ENCODE peak calls at places on chromosomes 3 and 15, in six cellular contexts. O is psoas muscle, X is heart left ventricle, Y is astrocyte of the spinal cord, R is esophagus muscularis mucosa, B is prostate gland. T is an unnamed sample.

GRCh38 chr3:195807681-195808121 is 4.0 kb downstream of the MUC4 start:
- DNase-seq in X (no peak), R (no peak), O (no peak), B (no peak), Y (no peak), T (no peak)

GRCh38 chr3:108342829-108343478 is 46.6 kb downstream of the HHLA2 start:
- DNase-seq in R (no peak), Y (peak), B (no peak), X (no peak), O (no peak), T (no peak)

GRCh38 chr3:25594007-25594502 is 70.7 kb downstream of the TOP2B start:
- DNase-seq in Y (peak), B (no peak), X (no peak), O (no peak), R (no peak), T (no peak)

GRCh38 chr3:130395916-130396315 is 50.4 kb downstream of the COL6A5 start:
- DNase-seq in Y (peak), R (peak), O (no peak), X (no peak), B (no peak), T (peak)

GRCh38 chr3:53571264-53571663 is 76.9 kb downstream of the CACNA1D start:
- DNase-seq in X (no peak), R (no peak), B (peak), Y (no peak), O (no peak), T (no peak)

GRCh38 chr3:129518048-129518570 is 10.3 kb upstream of the RHO start:
- DNase-seq in X (no peak), O (no peak), B (no peak), R (no peak), Y (no peak), T (no peak)

GRCh38 chr3:71584216-71585061 is 911 bp upstream of the FOXP1 start:
- DNase-seq in R (peak), O (peak), X (peak), Y (peak), B (peak), T (no peak)

GRCh38 chr3:194871864-194872668 is 186.4 kb downstream of the FAM43A start:
- DNase-seq in Y (peak), R (no peak), X (no peak), B (no peak), O (no peak), T (no peak)

GRCh38 chr3:12139111-12139511 is 19.6 kb downstream of the TIMP4 start:
- DNase-seq in O (no peak), B (no peak), X (peak), Y (peak), R (no peak), T (no peak)

GRCh38 chr3:120450261-120450913 is 405 bp downstream of the FSTL1 start:
- DNase-seq in B (peak), R (no peak), Y (peak), X (peak), O (peak), T (no peak)

GRCh38 chr15:66433726-66434125 is 47.0 kb downstream of the MAP2K1 start:
- DNase-seq in O (no peak), R (no peak), B (no peak), X (no peak), Y (no peak), T (no peak)

GRCh38 chr15:88450125-88450798 is 16.9 kb downstream of the MRPL46 start:
- DNase-seq in O (peak), X (peak), B (peak), R (peak), Y (peak), T (no peak)

GRCh38 chr15:31489281-31489680 is 162.6 kb downstream of the KLF13 start:
- DNase-seq in O (no peak), Y (no peak), B (no peak), R (peak), X (no peak), T (no peak)

GRCh38 chr15:98177950-98178848 is 217.7 kb downstream of the ARRDC4 start:
- DNase-seq in B (peak), X (no peak), R (no peak), O (no peak), Y (peak), T (peak)

GRCh38 chr15:29844290-29844903 is 22.1 kb upstream of the TJP1 start:
- DNase-seq in O (no peak), R (no peak), X (no peak), B (no peak), Y (peak), T (no peak)

GRCh38 chr15:77607111-77607893 is 25.4 kb downstream of the LINGO1 start:
- DNase-seq in B (no peak), O (no peak), R (no peak), Y (no peak), X (peak), T (no peak)

GRCh38 chr3:100913870-100914654 is 79.2 kb downstream of the ABI3BP start:
- DNase-seq in B (no peak), X (no peak), R (no peak), Y (peak), O (no peak), T (peak)

GRCh38 chr3:102301155-102301554 is 133.7 kb upstream of the ZPLD1 start:
- DNase-seq in B (no peak), O (no peak), R (no peak), X (no peak), Y (peak), T (no peak)

GRCh38 chr3:128226794-128227399 is 73.6 kb downstream of the EEFSEC start:
- DNase-seq in Y (peak), X (no peak), R (no peak), O (peak), B (no peak), T (no peak)

GRCh38 chr3:112199622-112200316 is 66.7 kb upstream of the GCSAM start:
- DNase-seq in X (no peak), B (no peak), R (no peak), O (no peak), Y (peak), T (peak)

GRCh38 chr15:25860885-25861866 is 2.0 kb downstream of the ATP10A start:
- DNase-seq in R (no peak), Y (no peak), X (no peak), O (no peak), B (no peak), T (no peak)

GRCh38 chr15:92095691-92096090 is 242.2 kb downstream of the SLCO3A1 start:
- DNase-seq in Y (no peak), R (no peak), X (no peak), O (no peak), B (no peak), T (no peak)

GRCh38 chr15:88990185-88990679 is 77.1 kb upstream of the MFGE8 start:
- DNase-seq in O (no peak), Y (no peak), X (no peak), B (no peak), R (no peak), T (no peak)

GRCh38 chr3:159766563-159767185 is 222.0 kb upstream of the IL12A start:
- DNase-seq in Y (peak), X (no peak), R (no peak), O (no peak), B (no peak), T (no peak)

GRCh38 chr15:38130739-38131498 is 121.7 kb upstream of the SPRED1 start:
- DNase-seq in R (peak), O (peak), Y (peak), B (peak), X (peak), T (peak)

GRCh38 chr15:74209560-74209958 is 7.0 kb upstream of the STRA6 start:
- DNase-seq in O (no peak), R (no peak), X (no peak), Y (no peak), B (no peak), T (no peak)

GRCh38 chr3:122356402-122356801 is 26.6 kb downstream of the MIX23 start:
- DNase-seq in R (no peak), O (no peak), X (no peak), Y (peak), B (peak), T (no peak)

GRCh38 chr3:138068579-138069174 is 46.7 kb downstream of the DZIP1L start:
- DNase-seq in B (peak), R (no peak), Y (peak), O (peak), X (peak), T (peak)

GRCh38 chr3:40847571-40847992 is 322.8 kb downstream of the ZNF621 start:
- DNase-seq in O (no peak), B (peak), R (no peak), Y (peak), X (peak), T (no peak)

GRCh38 chr3:46646700-46647099 is 34.4 kb downstream of the FAM240A start:
- DNase-seq in R (no peak), B (no peak), X (no peak), Y (peak), O (no peak), T (no peak)

GRCh38 chr15:29849716-29850115 is 27.4 kb upstream of the TJP1 start:
- DNase-seq in B (no peak), R (no peak), X (no peak), O (no peak), Y (no peak), T (no peak)

GRCh38 chr3:153209596-153209995 is 47.6 kb downstream of the RAP2B start:
- DNase-seq in O (peak), X (peak), B (no peak), R (no peak), Y (peak), T (peak)

GRCh38 chr15:100902436-100903190 is 16.5 kb upstream of the LRRK1 start:
- DNase-seq in X (peak), O (peak), B (peak), R (peak), Y (peak), T (no peak)

GRCh38 chr3:5022966-5023776 is 43.9 kb downstream of the BHLHE40 start:
- DNase-seq in B (no peak), O (peak), Y (peak), X (peak), R (no peak), T (peak)

GRCh38 chr3:159928071-159928491 is 60.6 kb upstream of the IL12A start:
- DNase-seq in Y (peak), B (no peak), O (no peak), R (peak), X (no peak), T (no peak)

GRCh38 chr3:71887256-71887655 is 102.3 kb upstream of the PROK2 start:
- DNase-seq in Y (no peak), R (no peak), X (no peak), B (no peak), O (no peak), T (no peak)

GRCh38 chr3:197501496-197501878 is 54.3 kb downstream of the BDH1 start:
- DNase-seq in Y (peak), R (no peak), B (no peak), O (no peak), X (no peak), T (no peak)

GRCh38 chr3:180466401-180467005 is 135.5 kb upstream of the TTC14 start:
- DNase-seq in B (no peak), R (no peak), X (no peak), Y (no peak), O (no peak), T (no peak)

GRCh38 chr15:90035835-90036220 is 34.7 kb downstream of the ZNF710 start:
- DNase-seq in X (peak), O (peak), Y (no peak), R (no peak), B (no peak), T (no peak)

GRCh38 chr3:56725175-56725574 is 42.1 kb upstream of the TASOR start:
- DNase-seq in R (no peak), O (no peak), B (no peak), X (no peak), Y (peak), T (no peak)

GRCh38 chr3:44092497-44092896 is 149.2 kb upstream of the TOPAZ1 start:
- DNase-seq in X (no peak), O (no peak), Y (no peak), R (no peak), B (no peak), T (no peak)
- TF ChIP-seq CTCF in X (no peak), O (no peak), Y (no peak), R (no peak), B (no peak), T (no peak)

GRCh38 chr15:39976291-39977274 is 42.7 kb downstream of the EIF2AK4 start:
- DNase-seq in R (no peak), X (peak), B (peak), O (peak), Y (peak), T (no peak)
- H3K4me3 ChIP-seq in R (peak), X (peak), B (peak), O (peak), Y (peak), T (peak)

DNA sequence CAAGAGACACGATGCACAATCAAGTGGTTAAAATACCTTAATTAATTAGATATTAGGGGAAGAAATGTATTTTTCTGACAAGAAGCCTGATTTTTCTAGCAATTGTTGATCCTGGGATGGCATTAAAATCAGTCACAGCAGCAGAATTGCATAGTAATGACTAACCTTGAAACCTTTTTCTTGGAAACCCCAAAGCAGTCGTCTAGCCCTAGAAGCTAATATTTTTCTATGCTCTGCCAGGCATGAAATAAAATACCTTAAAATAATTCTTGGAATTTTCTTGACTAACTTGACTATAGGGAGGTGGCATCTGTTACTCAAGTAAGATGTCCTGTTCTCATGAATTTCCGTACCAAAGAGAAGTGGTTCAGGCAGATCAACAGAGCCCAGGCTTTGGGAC is 204.1 kb downstream of the THRB start:
- DNase-seq in R (no peak), X (no peak), B (no peak), O (no peak), Y (no peak), T (no peak)
- TF ChIP-seq CTCF in R (no peak), X (no peak), B (no peak), O (no peak), Y (no peak), T (no peak)

DNA sequence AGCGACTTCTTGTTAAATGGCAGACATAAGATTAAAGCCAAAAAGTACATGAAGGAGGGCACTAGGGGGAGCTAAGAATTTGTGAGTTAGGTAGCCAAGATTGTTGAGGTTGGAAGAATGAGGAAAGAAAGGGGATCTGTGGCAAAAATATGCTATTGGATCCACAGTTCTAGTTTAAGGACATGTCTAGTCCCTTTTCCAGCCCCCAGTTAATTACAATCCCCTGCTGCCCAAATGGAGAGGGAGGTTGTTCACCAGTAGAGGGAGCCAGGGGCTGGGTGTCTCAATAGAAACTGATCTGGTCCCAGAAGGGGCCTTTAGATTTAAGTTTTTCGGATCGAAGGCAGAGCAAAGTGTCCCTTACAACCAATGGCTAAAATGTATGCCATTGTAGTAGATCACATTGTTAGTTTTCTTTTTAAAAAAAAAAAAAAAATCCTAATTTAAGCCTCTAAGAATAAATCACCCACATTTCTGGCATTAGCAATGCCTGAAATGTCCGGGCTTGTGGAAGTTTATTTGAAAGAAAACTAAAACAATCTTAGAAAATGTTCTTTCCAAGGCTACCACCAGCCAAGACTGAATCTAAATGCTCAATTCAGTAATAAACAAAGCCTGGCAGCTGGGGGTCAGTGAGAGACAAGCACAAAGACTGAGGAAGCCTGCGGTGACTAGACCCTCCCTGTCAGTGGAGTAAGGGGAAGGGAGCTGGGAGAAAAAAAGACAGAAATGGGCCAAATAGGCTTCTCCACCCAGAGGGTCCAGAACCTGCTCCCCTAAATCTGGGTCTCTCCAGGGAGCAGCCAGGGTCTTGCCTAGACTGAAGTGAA is 7.1 kb downstream of the COL8A1 start:
- DNase-seq in R (no peak), X (no peak), Y (peak), B (no peak), O (no peak), T (no peak)
- H3K4me3 ChIP-seq in R (no peak), X (no peak), Y (no peak), B (no peak), O (no peak), T (no peak)

DNA sequence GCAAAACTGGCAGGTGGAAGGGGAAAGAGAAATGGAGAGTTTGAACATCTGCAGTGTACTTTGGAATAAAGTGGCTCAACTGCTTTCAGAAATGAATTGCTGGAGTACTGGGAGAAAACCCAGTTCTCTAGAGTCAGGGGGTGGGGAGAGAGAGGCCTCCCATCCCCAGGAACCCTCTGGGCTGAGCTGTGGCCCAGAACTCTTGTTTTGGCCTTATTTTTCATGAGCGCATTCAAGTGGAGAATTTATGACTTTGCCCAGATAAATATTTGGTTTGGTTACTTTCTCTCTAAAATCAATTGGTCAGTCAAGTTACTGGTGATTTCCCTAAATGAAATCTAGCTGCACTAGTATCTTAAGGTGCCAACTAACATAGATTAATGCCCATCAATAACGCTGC is 28.7 kb upstream of the HACD2 start:
- DNase-seq in Y (no peak), X (no peak), R (no peak), B (no peak), O (no peak), T (no peak)
- TF ChIP-seq CTCF in Y (no peak), X (no peak), R (no peak), B (no peak), O (no peak), T (no peak)

DNA sequence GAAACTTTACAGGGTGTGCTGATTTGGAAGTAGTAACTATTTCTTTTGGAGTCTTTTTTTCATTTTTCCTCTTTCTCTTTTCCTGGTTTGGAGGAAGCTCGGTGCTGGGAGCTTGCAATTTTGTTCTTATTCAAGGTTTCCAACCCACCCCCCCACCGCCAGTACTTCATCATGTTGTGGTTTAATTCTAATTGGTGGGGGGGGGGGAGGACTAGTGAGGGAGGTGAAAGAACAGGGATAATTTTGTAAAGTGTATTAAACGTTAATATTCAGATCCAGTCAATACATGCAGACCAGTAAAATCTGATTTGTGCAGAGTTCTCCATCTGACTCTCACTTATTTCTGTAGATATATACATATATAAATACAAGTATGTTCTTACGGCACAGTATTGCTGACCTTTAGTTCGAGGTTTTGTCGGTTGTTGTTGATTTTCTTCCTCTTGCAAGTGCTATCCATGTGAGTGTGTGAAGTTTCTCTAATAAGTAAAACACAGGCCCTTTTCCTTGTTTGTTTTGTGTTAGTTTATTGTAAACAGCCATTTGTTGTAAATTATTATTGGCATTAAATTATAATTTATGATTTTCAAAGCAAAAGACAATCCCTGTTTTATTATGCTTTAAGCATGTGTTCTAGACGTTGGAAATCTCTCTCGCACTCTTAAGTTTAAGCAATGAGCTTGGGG is 9.3 kb downstream of the NR2F2 start:
- DNase-seq in B (no peak), Y (peak), O (no peak), X (no peak), R (peak), T (no peak)
- H3K4me3 ChIP-seq in B (peak), Y (peak), O (peak), X (peak), R (peak), T (peak)

DNA sequence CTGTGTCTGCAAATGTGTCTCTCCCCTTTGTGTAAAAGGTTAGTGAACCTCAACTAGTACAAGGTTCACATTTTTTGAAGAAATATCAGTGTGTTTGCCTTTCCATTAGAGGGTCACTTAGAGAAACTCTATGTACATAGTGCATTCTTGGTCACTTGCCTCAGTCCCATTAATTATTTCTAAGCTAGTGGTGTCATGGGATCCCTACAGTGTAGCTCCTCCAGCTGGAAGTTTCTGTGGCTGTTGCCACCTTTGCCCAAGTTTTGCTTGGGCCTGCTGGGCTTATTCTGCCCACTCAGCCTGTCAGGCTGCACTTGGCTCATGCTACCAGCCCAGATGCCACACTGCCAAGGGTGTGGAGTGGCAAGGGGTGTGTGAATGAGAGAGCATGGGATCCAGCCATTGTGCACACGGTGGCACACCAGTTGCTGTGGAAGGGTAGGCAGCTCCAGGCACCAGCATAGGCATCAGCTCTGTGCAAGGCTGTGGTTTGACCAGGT is 161.7 kb downstream of the ARPP21 start:
- DNase-seq in X (no peak), B (no peak), Y (no peak), O (no peak), R (no peak), T (peak)
- TF ChIP-seq CTCF in X (no peak), B (no peak), Y (no peak), O (no peak), R (no peak), T (no peak)

GRCh38 chr3:118029049-118029448 is 1005.6 kb downstream of the IGSF11 start:
- DNase-seq in B (no peak), R (no peak), Y (peak), O (no peak), X (no peak), T (no peak)
- H3K4me3 ChIP-seq in B (no peak), R (no peak), Y (no peak), O (no peak), X (no peak), T (no peak)

GRCh38 chr3:98646680-98647079 is 53.3 kb upstream of the CPOX start:
- DNase-seq in B (no peak), R (no peak), X (no peak), Y (no peak), O (no peak), T (no peak)
- TF ChIP-seq CTCF in B (no peak), R (no peak), X (no peak), Y (no peak), O (no peak), T (no peak)

T was measured in epithelial cell of proximal tubule.